ENCODE peak calls at places on chromosomes 11 and 22, in ten cellular contexts. B is ELR; L is AG04450; Q is NCI-H1092 treated with DMSO at 0.1 percent for 48 hours; N is activated CD4-positive, CD25-positive, alpha-beta regulatory T cell; I is fibroblast of gingiva; M is activated T-helper 1 cell treated with anti-CD3 and anti-CD28 coated beads, Interleukin-12 subunit alpha, Interleukin-12 subunit beta, Interleukin-2, Interleukin-4 antibody, amounts not matched to agents 30 ng/mL and 10 ng/mL and 1 ng/mL, durations not matched to agents 14 hours and 24 hours and 36 hours; K is NCI-H526 treated with DMSO at 0.1 percent for 48 hours; P is NCI-H1105; Y is upper lobe of left lung. O is an unnamed sample.

GRCh38 chr11:61061081-61061826 is 41.0 kb upstream of the CD5 start:
- DNase-seq in K (no peak), Q (no peak), P (no peak), M (peak), I (no peak), Y (no peak), L (no peak), N (peak), B (peak), O (no peak)

GRCh38 chr11:67576742-67577475 is 6.7 kb upstream of the GSTP1 start:
- DNase-seq in Q (no peak), L (no peak), B (no peak), Y (no peak), M (no peak), P (no peak), K (no peak), I (no peak), N (no peak), O (no peak)

GRCh38 chr11:76257040-76257730 is 50.9 kb upstream of the WNT11 start:
- DNase-seq in N (no peak), M (no peak), Y (no peak), L (no peak), Q (no peak), P (no peak), K (no peak), B (no peak), I (no peak), O (no peak)

GRCh38 chr11:58919980-58920379 is 19.3 kb upstream of the GLYATL1 start:
- DNase-seq in Y (no peak), Q (no peak), P (no peak), L (no peak), M (no peak), B (no peak), K (no peak), I (no peak), N (no peak), O (no peak)

GRCh38 chr11:115724709-115725108 is 220.5 kb upstream of the CADM1 start:
- DNase-seq in N (no peak), B (peak), M (no peak), P (no peak), I (no peak), Y (no peak), L (peak), K (no peak), Q (no peak), O (no peak)

GRCh38 chr11:345179-345578 is 24.1 kb upstream of the B4GALNT4 start:
- DNase-seq in I (no peak), M (no peak), Q (no peak), Y (no peak), P (no peak), N (no peak), L (no peak), B (no peak), K (no peak), O (no peak)

GRCh38 chr11:70065318-70066135 is 12.6 kb upstream of the ANO1 start:
- DNase-seq in M (no peak), B (no peak), N (no peak), K (no peak), P (no peak), L (no peak), Y (peak), Q (no peak), I (no peak), O (no peak)

GRCh38 chr11:553083-553948 is 7.2 kb downstream of the LMNTD2 start:
- DNase-seq in I (no peak), Y (peak), K (no peak), N (no peak), M (no peak), Q (no peak), P (no peak), B (no peak), L (no peak), O (no peak)

GRCh38 chr11:108916935-108917334 is 252.1 kb downstream of the DDX10 start:
- DNase-seq in L (no peak), N (no peak), I (peak), B (no peak), Y (no peak), K (no peak), P (no peak), M (no peak), Q (no peak), O (no peak)

GRCh38 chr22:19103881-19104821 is 18.1 kb downstream of the DGCR2 start:
- DNase-seq in N (no peak), K (no peak), L (peak), M (no peak), B (no peak), I (peak), P (no peak), Y (no peak), Q (peak), O (no peak)

GRCh38 chr11:11998091-11998781 is 10.2 kb downstream of the DKK3 start:
- DNase-seq in M (no peak), N (no peak), P (no peak), K (no peak), Q (no peak), L (peak), B (peak), Y (no peak), I (peak), O (peak)

GRCh38 chr11:88523362-88524028 is 186.0 kb upstream of the CTSC start:
- DNase-seq in P (no peak), I (no peak), K (no peak), B (peak), M (no peak), Y (no peak), N (no peak), L (no peak), Q (no peak), O (no peak)